ENCODE peak calls at places on chromosomes 5 and 9, in ten cellular contexts. G, I, A, X, N, D, V, W, L and R are unnamed samples.

GRCh38 chr5:174020928-174021304 is 24.6 kb upstream of the NSG2 start:
- DNase-seq in W (no peak), I (no peak), V (no peak), A (no peak), N (no peak), X (no peak), G (no peak), L (no peak), D (no peak), R (no peak)

GRCh38 chr9:114789006-114789405 is 16.8 kb downstream of the TNFSF15 start:
- DNase-seq in G (no peak), V (no peak), X (no peak), I (peak), A (no peak), L (no peak), W (no peak), N (no peak), D (no peak), R (no peak)

GRCh38 chr9:135048758-135049284 is 38.6 kb upstream of the OLFM1 start:
- DNase-seq in L (no peak), G (no peak), A (no peak), W (no peak), I (no peak), X (no peak), V (no peak), D (no peak), N (no peak), R (no peak)

GRCh38 chr9:89375181-89375760 is 57.0 kb downstream of the SECISBP2 start:
- DNase-seq in X (no peak), A (no peak), G (no peak), V (no peak), W (no peak), L (no peak), N (peak), D (peak), I (no peak), R (no peak)

GRCh38 chr5:156329197-156329611 is 2.2 kb downstream of the SGCD start:
- DNase-seq in D (no peak), A (no peak), W (no peak), X (no peak), L (no peak), V (no peak), I (no peak), G (no peak), N (no peak), R (no peak)

GRCh38 chr5:139392678-139393496 is 2.0 kb downstream of the PROB1 start:
- DNase-seq in V (no peak), D (peak), A (peak), I (peak), W (peak), L (peak), G (peak), N (peak), X (peak), R (peak)

GRCh38 chr9:3758816-3759576 is 233.2 kb upstream of the RFX3 start:
- DNase-seq in N (no peak), V (no peak), A (no peak), W (no peak), D (no peak), G (no peak), L (no peak), I (peak), X (no peak), R (no peak)

GRCh38 chr9:129176786-129177442 is 1.1 kb downstream of the IER5L start:
- DNase-seq in N (peak), G (peak), D (peak), I (peak), A (peak), X (peak), V (peak), W (peak), L (no peak), R (peak)

GRCh38 chr5:157540707-157541451 is 34.7 kb downstream of the ADAM19 start:
- DNase-seq in W (no peak), D (peak), X (peak), G (peak), I (peak), V (no peak), N (no peak), L (no peak), A (peak), R (peak)

GRCh38 chr9:116234091-116234490 is 80.5 kb downstream of the PAPPA start:
- DNase-seq in I (peak), W (no peak), A (peak), D (no peak), V (no peak), N (peak), L (no peak), G (peak), X (no peak), R (no peak)

GRCh38 chr9:23123048-23123632 is 676.5 kb downstream of the DMRTA1 start:
- DNase-seq in I (peak), V (no peak), G (peak), D (peak), A (peak), L (peak), W (peak), X (peak), N (peak), R (no peak)

GRCh38 chr5:36202521-36202961 is 39.2 kb downstream of the NADK2 start:
- DNase-seq in N (peak), X (no peak), L (no peak), D (no peak), A (peak), V (no peak), W (no peak), G (peak), I (peak), R (no peak)

GRCh38 chr5:66617991-66618768 is 22.0 kb downstream of the MAST4 start:
- DNase-seq in D (no peak), A (no peak), X (no peak), G (no peak), N (no peak), I (no peak), L (no peak), V (no peak), W (no peak), R (no peak)

GRCh38 chr5:39619161-39619818 is 194.5 kb upstream of the DAB2 start:
- DNase-seq in I (peak), X (no peak), L (no peak), W (no peak), G (no peak), N (peak), A (no peak), D (no peak), V (no peak), R (no peak)

GRCh38 chr9:114289106-114289505 is 33.8 kb upstream of the ORM1 start:
- DNase-seq in G (no peak), V (peak), I (no peak), A (no peak), X (no peak), W (no peak), L (no peak), D (no peak), N (no peak), R (no peak)

GRCh38 chr9:7869340-7869739 is 69.8 kb upstream of the DMAC1 start:
- DNase-seq in X (no peak), I (no peak), A (no peak), G (no peak), N (no peak), V (no peak), W (no peak), L (no peak), D (no peak), R (no peak)

GRCh38 chr9:136079916-136080246 is 15.2 kb downstream of the NACC2 start:
- DNase-seq in W (no peak), V (no peak), G (no peak), A (no peak), I (no peak), N (no peak), L (no peak), X (no peak), D (no peak), R (no peak)

GRCh38 chr5:132260714-132261615 is 3.5 kb downstream of the PDLIM4 start:
- DNase-seq in V (no peak), L (peak), D (peak), G (peak), A (peak), X (peak), N (peak), I (peak), W (no peak), R (no peak)

GRCh38 chr9:36970007-36970888 is 63.8 kb downstream of the PAX5 start:
- DNase-seq in I (peak), A (peak), N (peak), G (no peak), X (no peak), L (no peak), V (no peak), W (no peak), D (no peak), R (no peak)

GRCh38 chr9:36969216-36969771 is 64.8 kb downstream of the PAX5 start:
- DNase-seq in L (no peak), G (no peak), V (no peak), W (peak), I (no peak), A (no peak), X (no peak), N (no peak), D (no peak), R (no peak)

GRCh38 chr9:36976371-36977030 is 57.6 kb downstream of the PAX5 start:
- DNase-seq in X (no peak), N (peak), W (no peak), G (no peak), D (no peak), A (peak), L (no peak), I (peak), V (no peak), R (no peak)

GRCh38 chr9:36971935-36972488 is 62.1 kb downstream of the PAX5 start:
- DNase-seq in V (no peak), W (no peak), X (no peak), D (no peak), G (no peak), A (no peak), I (no peak), L (no peak), N (no peak), R (no peak)

DNA sequence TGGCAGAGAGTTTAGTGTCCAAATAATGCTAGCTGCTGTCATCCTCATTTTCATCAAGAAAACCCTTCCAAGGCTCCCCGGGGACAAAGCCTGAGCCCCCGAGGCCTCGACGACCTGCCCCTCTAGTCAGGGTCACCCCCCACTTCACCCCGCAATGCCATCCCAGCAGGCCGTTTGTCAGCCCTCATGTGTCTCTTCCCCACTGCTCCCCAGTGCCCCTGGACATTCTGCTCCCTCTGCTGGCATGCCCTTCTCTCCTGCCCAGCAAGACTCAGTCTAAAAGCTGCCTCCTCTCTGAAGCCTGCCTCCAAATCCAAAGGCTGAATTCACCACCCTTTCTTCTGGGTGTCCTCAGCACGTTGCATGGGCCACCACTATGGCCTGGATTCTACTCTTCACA is 59.3 kb downstream of the PAX5 start:
- DNase-seq in D (no peak), X (no peak), N (no peak), L (no peak), V (no peak), A (no peak), G (no peak), I (no peak), W (no peak), R (no peak)
- TF ChIP-seq CTCF in D (no peak), X (no peak), N (peak), L (no peak), V (no peak), A (no peak), G (no peak), I (peak), W (no peak), R (no peak)

DNA sequence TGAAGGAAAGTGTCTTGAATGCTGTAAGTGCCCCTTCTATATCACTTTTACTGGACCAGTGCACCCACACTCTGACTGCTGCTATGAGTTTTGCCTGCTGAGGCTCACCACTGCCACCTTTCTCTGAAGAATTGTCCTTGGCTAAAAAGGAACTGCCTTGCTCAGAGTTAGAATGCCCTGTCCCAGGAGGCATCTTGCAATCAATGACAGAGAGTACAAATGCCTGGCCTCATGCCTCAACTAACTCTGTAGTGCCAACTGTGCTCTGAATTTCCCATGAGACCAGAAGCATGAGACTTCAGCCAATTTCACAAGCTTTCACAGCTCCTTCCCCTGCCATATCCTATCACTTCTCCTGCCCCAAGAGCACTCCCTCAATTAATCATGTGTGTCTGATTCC is 569.7 kb downstream of the ZNF608 start:
- DNase-seq in X (no peak), L (no peak), V (no peak), W (no peak), I (peak), D (no peak), G (no peak), N (no peak), A (peak), R (no peak)
- TF ChIP-seq CTCF in X (no peak), L (no peak), V (no peak), W (no peak), I (peak), D (no peak), G (no peak), N (no peak), A (peak), R (no peak)

GRCh38 chr5:141961466-141961865 is 3.5 kb upstream of the PCDH12 start:
- DNase-seq in I (no peak), W (no peak), V (no peak), N (no peak), L (no peak), X (no peak), G (no peak), A (no peak), D (no peak), R (no peak)

GRCh38 chr5:141958773-141959172 is 771 bp upstream of the PCDH12 start:
- DNase-seq in X (no peak), I (peak), N (peak), D (peak), L (no peak), W (no peak), G (no peak), A (peak), V (no peak), R (no peak)

GRCh38 chr5:141958113-141958512 is at the start of gene PCDH12:
- DNase-seq in D (peak), L (no peak), G (no peak), X (peak), A (peak), V (no peak), W (peak), I (peak), N (no peak), R (no peak)

GRCh38 chr5:141960449-141961323 is 2.7 kb upstream of the PCDH12 start:
- DNase-seq in L (peak), A (peak), N (peak), I (peak), W (peak), D (peak), G (peak), V (peak), X (peak), R (peak)

GRCh38 chr5:141960018-141960417 is 2.0 kb upstream of the PCDH12 start:
- DNase-seq in L (peak), G (no peak), N (no peak), A (no peak), V (no peak), D (peak), X (peak), I (no peak), W (peak), R (no peak)
- TF ChIP-seq CTCF in L (no peak), G (peak), N (peak), A (peak), V (no peak), D (peak), X (no peak), I (no peak), W (no peak), R (no peak)

GRCh38 chr5:43303242-43303641 is 10.0 kb downstream of the HMGCS1 start:
- DNase-seq in A (no peak), W (no peak), N (no peak), D (no peak), L (no peak), V (no peak), X (no peak), G (no peak), I (no peak), R (no peak)

GRCh38 chr5:43304520-43304919 is 8.7 kb downstream of the HMGCS1 start:
- DNase-seq in X (no peak), V (no peak), D (no peak), L (no peak), I (no peak), G (no peak), W (no peak), A (peak), N (no peak), R (no peak)

GRCh38 chr5:43309122-43309521 is 4.1 kb downstream of the HMGCS1 start:
- DNase-seq in N (no peak), I (no peak), X (no peak), D (no peak), W (no peak), L (no peak), G (no peak), A (no peak), V (no peak), R (no peak)

GRCh38 chr5:43309657-43310056 is 3.6 kb downstream of the HMGCS1 start:
- DNase-seq in D (no peak), N (peak), A (no peak), X (no peak), L (peak), G (peak), W (no peak), V (no peak), I (peak), R (no peak)

GRCh38 chr5:43305948-43306563 is 7.2 kb downstream of the HMGCS1 start:
- DNase-seq in N (peak), V (no peak), L (no peak), A (peak), G (peak), X (no peak), I (peak), D (no peak), W (no peak), R (no peak)
- TF ChIP-seq CTCF in N (peak), V (peak), L (peak), A (peak), G (peak), X (peak), I (peak), D (peak), W (peak), R (no peak)